ENCODE peak calls at places on chromosome 16, in six cellular contexts. E is stimulated activated naive CD8-positive, alpha-beta T cell treated with anti-CD3 and anti-CD28 coated beads, Interleukin-15, Interleukin-2, amounts not matched to agents 100 U/mL and 50 U/mL, for 24 hours; I is activated T-cell treated with anti-CD3 and anti-CD28 coated beads, Interleukin-2, amount 50 U/mL, for 72 hours; K is upper lobe of left lung; G is neural progenitor cell; M is GM20000. N is an unnamed sample.

GRCh38 chr16:56657555-56658430 is at the start of gene MT1F:
- DNase-seq in I (peak; percentile 76), E (peak; percentile 73), M (no peak), G (peak; percentile 89), K (peak; percentile 98), N (peak; percentile 9)

GRCh38 chr16:15822957-15823356 is 33.9 kb downstream of the MYH11 start:
- DNase-seq in I (no peak), M (no peak), G (no peak), K (peak; percentile 51), E (no peak), N (no peak)

GRCh38 chr16:22948603-22949368 is 134.8 kb downstream of the HS3ST2 start:
- DNase-seq in G (peak; percentile 81), M (peak; percentile 72), E (peak; percentile 69), I (peak; percentile 66), K (no peak), N (peak; percentile 79)

GRCh38 chr16:78812582-78812981 is 713.1 kb downstream of the WWOX start:
- DNase-seq in I (no peak), G (no peak), M (no peak), K (no peak), E (no peak), N (no peak)

GRCh38 chr16:85395913-85396878 is 216.9 kb upstream of the GSE1 start:
- DNase-seq in K (peak; percentile 62), E (no peak), G (no peak), I (no peak), M (no peak), N (no peak)

GRCh38 chr16:12016166-12016947 is 39.8 kb downstream of the SNX29 start:
- DNase-seq in E (no peak), I (no peak), K (no peak), M (no peak), G (no peak), N (no peak)

GRCh38 chr16:87002717-87003413 is 314.3 kb downstream of the C16orf95 start:
- DNase-seq in M (no peak), K (no peak), E (no peak), G (no peak), I (no peak), N (no peak)

GRCh38 chr16:84883301-84883700 is 63.5 kb downstream of the CRISPLD2 start:
- DNase-seq in G (no peak), I (no peak), K (peak; percentile 54), M (no peak), E (no peak), N (no peak)

GRCh38 chr16:11996433-11997174 is 20.1 kb downstream of the SNX29 start:
- DNase-seq in E (no peak), M (no peak), G (no peak), K (no peak), I (no peak), N (no peak)

GRCh38 chr16:70725912-70726828 is 40.3 kb upstream of the MTSS2 start:
- DNase-seq in G (no peak), M (no peak), E (no peak), I (no peak), K (peak; percentile 89), N (peak; percentile 52)

GRCh38 chr16:65116818-65117430 is 4.9 kb downstream of the CDH11 start:
- DNase-seq in G (peak; percentile 33), K (no peak), M (no peak), I (no peak), E (no peak), N (no peak)

GRCh38 chr16:89122322-89122831 is 28.7 kb downstream of the ACSF3 start:
- DNase-seq in M (peak; percentile 87), E (no peak), G (no peak), K (peak; percentile 70), I (peak; percentile 31), N (no peak)

GRCh38 chr16:84649511-84649861 is 1.2 kb downstream of the KLHL36 start:
- DNase-seq in M (no peak), I (no peak), K (no peak), E (no peak), G (no peak), N (no peak)

GRCh38 chr16:651844-652243 is 2.7 kb downstream of the WDR90 start:
- DNase-seq in M (no peak), E (no peak), K (no peak), G (no peak), I (no peak), N (no peak)